ENCODE peak calls at places on chromosomes 13 and 19, in ten cellular contexts. K is ascending aorta; B is DND-41; U is GM23248; C is lower lobe of right lung; S is naive thymus-derived CD4-positive, alpha-beta T cell; D is cardiac muscle cell; N is endodermal cell; P is hepatocyte; T is neuronal stem cell. R is an unnamed sample. For H3K27me3, the result is how much of the 10 kb centered on the place peaks cover.

GRCh38 chr13:28659611-28659970 is 661 bp downstream of the POMP start:
- DNase-seq in K (no peak), B (no peak), U (peak), C (no peak), S (no peak), D (peak), N (no peak), P (peak), T (no peak), R (peak)

GRCh38 chr13:49733181-49733951 is 42.1 kb upstream of the EBPL start:
- DNase-seq in K (no peak), B (no peak), U (peak), C (peak), S (no peak), D (peak), N (no peak), P (peak), T (no peak), R (no peak)

GRCh38 chr13:46544811-46545210 is 8.2 kb upstream of the LRCH1 start:
- DNase-seq in K (no peak), B (no peak), U (no peak), C (no peak), S (no peak), D (no peak), N (no peak), P (no peak), T (no peak), R (no peak)

GRCh38 chr19:41364546-41365391 is 820 bp upstream of the B9D2 start:
- DNase-seq in K (no peak), B (no peak), U (no peak), C (no peak), S (no peak), D (no peak), N (no peak), P (no peak), T (no peak), R (no peak)

GRCh38 chr19:43439183-43440063 is 24.7 kb downstream of the TEX101 start:
- DNase-seq in K (no peak), B (peak), U (peak), C (no peak), S (peak), D (peak), N (no peak), P (no peak), T (no peak), R (peak)

GRCh38 chr13:99542788-99543406 is 41.6 kb downstream of the TM9SF2 start:
- DNase-seq in K (no peak), B (no peak), U (no peak), C (no peak), S (peak), D (no peak), N (no peak), P (no peak), T (no peak), R (no peak)

GRCh38 chr19:5682293-5682592 is 1.4 kb downstream of the HSD11B1L start:
- DNase-seq in K (no peak), B (no peak), U (no peak), C (no peak), S (no peak), D (no peak), N (peak), P (peak), T (no peak), R (no peak)

GRCh38 chr19:46990998-46991676 is 28.5 kb upstream of the NPAS1 start:
- DNase-seq in K (peak), B (peak), U (peak), C (peak), S (peak), D (peak), N (peak), P (peak), T (peak), R (peak)

GRCh38 chr19:30407310-30407709 is 35.1 kb downstream of the ZNF536 start:
- DNase-seq in K (no peak), B (no peak), U (no peak), C (no peak), S (no peak), D (no peak), N (no peak), P (no peak), T (no peak), R (no peak)

GRCh38 chr13:98782654-98783053 is 30.2 kb upstream of the SLC15A1 start:
- DNase-seq in K (no peak), B (peak), U (peak), C (no peak), S (no peak), D (peak), N (no peak), P (no peak), T (no peak), R (peak)

GRCh38 chr13:105952233-105952767 is 583.2 kb downstream of the EFNB2 start:
- DNase-seq in K (no peak), B (no peak), U (no peak), C (no peak), S (no peak), D (no peak), N (no peak), P (no peak), T (no peak), R (no peak)

GRCh38 chr13:50326746-50327145 is 311.5 kb downstream of the KCNRG start:
- DNase-seq in K (no peak), B (peak), U (peak), C (no peak), S (no peak), D (no peak), N (no peak), P (no peak), T (no peak), R (peak)

GRCh38 chr13:106570354-106570822 is 2.5 kb upstream of the ARGLU1 start:
- DNase-seq in K (peak), B (no peak), U (peak), C (peak), S (peak), D (peak), N (peak), P (peak), T (peak), R (peak)

GRCh38 chr13:27375686-27376326 is 48.6 kb upstream of the GTF3A start:
- DNase-seq in K (no peak), B (peak), U (peak), C (peak), S (peak), D (peak), N (peak), P (peak), T (peak), R (peak)

GRCh38 chr13:31476753-31477152 is 262.6 kb upstream of the RXFP2 start:
- DNase-seq in K (no peak), B (no peak), U (peak), C (no peak), S (no peak), D (peak), N (no peak), P (no peak), T (no peak), R (peak)

GRCh38 chr19:47161876-47162489 is 31.3 kb downstream of the SAE1 start:
- DNase-seq in K (no peak), B (no peak), U (peak), C (no peak), S (no peak), D (no peak), N (no peak), P (no peak), T (no peak), R (peak)

GRCh38 chr13:51950722-51951121 is 60.5 kb downstream of the ATP7B start:
- DNase-seq in K (no peak), B (no peak), U (no peak), C (no peak), S (peak), D (peak), N (no peak), P (no peak), T (no peak), R (no peak)

GRCh38 chr13:39263033-39263432 is 224.8 kb downstream of the NHLRC3 start:
- DNase-seq in K (no peak), B (peak), U (peak), C (no peak), S (peak), D (peak), N (peak), P (peak), T (peak), R (peak)

GRCh38 chr13:19836472-19836871 is 27.0 kb downstream of the ZMYM5 start:
- DNase-seq in K (no peak), B (no peak), U (peak), C (no peak), S (no peak), D (peak), N (no peak), P (no peak), T (no peak), R (peak)

GRCh38 chr19:1324792-1325567 is 39.3 kb downstream of the EFNA2 start:
- DNase-seq in K (no peak), B (no peak), U (peak), C (peak), S (peak), D (peak), N (no peak), P (no peak), T (no peak), R (peak)

GRCh38 chr13:46992383-46992952 is 95.6 kb upstream of the HTR2A start:
- DNase-seq in K (no peak), B (no peak), U (peak), C (no peak), S (no peak), D (peak), N (no peak), P (no peak), T (no peak), R (no peak)

GRCh38 chr13:49821216-49821820 is 28.8 kb upstream of the KPNA3 start:
- DNase-seq in K (no peak), B (no peak), U (peak), C (no peak), S (no peak), D (peak), N (no peak), P (no peak), T (no peak), R (no peak)

GRCh38 chr19:42152285-42152684 is 20.0 kb upstream of the POU2F2 start:
- DNase-seq in K (no peak), B (no peak), U (no peak), C (no peak), S (no peak), D (no peak), N (no peak), P (no peak), T (no peak), R (no peak)

GRCh38 chr19:30784850-30785459 is 412.8 kb downstream of the ZNF536 start:
- DNase-seq in K (no peak), B (peak), U (peak), C (peak), S (peak), D (peak), N (peak), P (peak), T (peak), R (peak)

GRCh38 chr13:113168211-113168610 is 9.8 kb downstream of the PROZ start:
- DNase-seq in K (no peak), B (no peak), U (no peak), C (no peak), S (no peak), D (no peak), N (no peak), P (no peak), T (no peak), R (no peak)

GRCh38 chr13:113166266-113166665 is 7.8 kb downstream of the PROZ start:
- DNase-seq in K (no peak), B (no peak), U (no peak), C (no peak), S (no peak), D (no peak), N (peak), P (no peak), T (no peak), R (no peak)

GRCh38 chr13:113166681-113167080 is 8.2 kb downstream of the PROZ start:
- DNase-seq in K (no peak), B (no peak), U (no peak), C (no peak), S (no peak), D (no peak), N (peak), P (no peak), T (no peak), R (no peak)

GRCh38 chr13:113169277-113170272 is 11.1 kb downstream of the PROZ start:
- DNase-seq in K (no peak), B (no peak), U (no peak), C (no peak), S (no peak), D (no peak), N (no peak), P (no peak), T (no peak), R (no peak)

DNA sequence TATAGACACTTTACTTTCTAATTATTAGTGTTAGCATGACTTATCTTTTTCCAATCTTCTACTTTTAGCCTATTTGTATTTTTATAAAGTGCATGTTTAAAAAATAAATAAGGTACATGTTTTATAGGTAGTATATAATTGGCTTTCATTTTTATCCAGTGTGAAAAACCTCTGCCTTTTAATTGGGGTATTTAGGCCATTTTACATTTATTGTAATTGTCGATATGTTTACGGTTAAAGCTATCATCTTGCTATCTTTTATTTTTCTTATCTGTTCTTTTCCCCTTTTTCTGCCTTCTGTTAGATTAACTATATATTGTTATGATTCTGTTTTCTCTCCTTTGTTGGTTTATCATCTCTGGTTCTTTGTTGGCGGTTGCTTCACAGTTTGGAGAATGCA is 9.1 kb downstream of the PROZ start:
- DNase-seq in K (no peak), B (no peak), U (no peak), C (no peak), S (no peak), D (no peak), N (no peak), P (no peak), T (no peak), R (no peak)
- H3K27me3 ChIP-seq in K (under half), B (under half), U (under half), C (under half), S (under half), D (under half), N (under half), P (under half), T (under half), R (under half)

DNA sequence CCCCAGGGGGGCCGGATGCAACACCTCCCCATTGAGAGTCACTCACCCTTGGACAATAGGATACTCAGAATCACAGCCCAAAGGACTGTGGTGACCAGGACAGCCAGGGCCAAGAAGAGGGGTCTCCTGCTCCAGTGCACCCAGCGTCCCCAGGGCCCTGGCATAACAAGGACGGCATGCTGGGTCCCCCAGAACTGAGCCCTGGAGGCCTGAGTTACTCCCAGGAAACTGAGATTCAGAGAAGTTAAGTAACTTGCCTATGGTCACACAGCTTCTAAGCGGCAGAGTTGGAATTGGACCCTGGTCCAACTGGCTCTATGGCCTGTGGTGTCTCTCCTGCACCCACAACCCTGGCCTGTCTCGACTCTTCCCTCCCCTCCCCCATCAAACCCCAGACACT is 295 bp downstream of the CLEC4G start:
- DNase-seq in K (no peak), B (no peak), U (no peak), C (no peak), S (no peak), D (no peak), N (no peak), P (no peak), T (no peak), R (no peak)
- H3K27me3 ChIP-seq in K (under half), B (under half), U (half or more), C (under half), S (under half), D (half or more), N (half or more), P (half or more), T (half or more), R (under half)

GRCh38 chr19:18794692-18795091 is 3.6 kb upstream of the COMP start:
- DNase-seq in K (no peak), B (no peak), U (no peak), C (no peak), S (no peak), D (no peak), N (no peak), P (no peak), T (no peak), R (no peak)

GRCh38 chr19:18795540-18795939 is 4.4 kb upstream of the COMP start:
- DNase-seq in K (no peak), B (no peak), U (peak), C (no peak), S (no peak), D (peak), N (peak), P (peak), T (no peak), R (peak)

GRCh38 chr19:18793144-18794028 is 2.3 kb upstream of the COMP start:
- DNase-seq in K (no peak), B (no peak), U (no peak), C (no peak), S (no peak), D (no peak), N (peak), P (no peak), T (no peak), R (no peak)

GRCh38 chr19:18792661-18793060 is 1.6 kb upstream of the COMP start:
- DNase-seq in K (no peak), B (no peak), U (no peak), C (no peak), S (no peak), D (no peak), N (no peak), P (no peak), T (no peak), R (no peak)

DNA sequence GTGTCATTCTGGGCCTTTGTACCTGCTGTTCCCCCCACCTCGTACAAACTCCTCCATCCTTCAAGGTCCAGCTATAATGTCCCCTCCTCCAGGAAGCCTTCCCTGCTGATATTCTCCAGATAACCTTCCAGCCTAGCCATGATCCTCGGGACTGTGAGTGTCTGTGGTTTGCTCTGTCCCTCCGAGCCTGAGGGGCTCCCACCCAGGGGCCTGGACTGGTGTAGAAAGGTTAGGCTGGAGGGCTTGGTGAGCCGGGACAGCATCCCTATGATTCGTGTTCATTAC is 2.9 kb upstream of the COMP start:
- DNase-seq in K (no peak), B (no peak), U (no peak), C (no peak), S (no peak), D (no peak), N (no peak), P (no peak), T (no peak), R (no peak)
- H3K27me3 ChIP-seq in K (under half), B (under half), U (under half), C (half or more), S (under half), D (half or more), N (half or more), P (under half), T (half or more), R (under half)

GRCh38 chr19:51784109-51784785 is 10.7 kb upstream of the FPR3 start:
- DNase-seq in K (no peak), B (no peak), U (peak), C (no peak), S (no peak), D (no peak), N (no peak), P (no peak), T (no peak), R (no peak)

GRCh38 chr19:51788029-51788428 is 6.9 kb upstream of the FPR3 start:
- DNase-seq in K (no peak), B (no peak), U (no peak), C (no peak), S (no peak), D (no peak), N (no peak), P (no peak), T (no peak), R (no peak)

GRCh38 chr19:51788936-51789795 is 5.8 kb upstream of the FPR3 start:
- DNase-seq in K (no peak), B (no peak), U (peak), C (no peak), S (no peak), D (peak), N (no peak), P (no peak), T (no peak), R (no peak)

GRCh38 chr19:51784922-51785690 is 9.9 kb upstream of the FPR3 start:
- DNase-seq in K (peak), B (no peak), U (peak), C (peak), S (no peak), D (peak), N (no peak), P (no peak), T (no peak), R (peak)

GRCh38 chr19:51786651-51787494 is 8.1 kb upstream of the FPR3 start:
- DNase-seq in K (no peak), B (no peak), U (no peak), C (no peak), S (no peak), D (no peak), N (no peak), P (no peak), T (no peak), R (no peak)
- H3K27me3 ChIP-seq in K (under half), B (under half), U (under half), C (under half), S (under half), D (under half), N (under half), P (under half), T (under half), R (under half)

GRCh38 chr19:13503570-13504235 is 2.6 kb downstream of the CACNA1A start:
- DNase-seq in K (no peak), B (no peak), U (no peak), C (no peak), S (no peak), D (no peak), N (no peak), P (no peak), T (no peak), R (no peak)
- H3K27me3 ChIP-seq in K (under half), B (under half), U (under half), C (half or more), S (under half), D (under half), N (under half), P (half or more), T (half or more), R (under half)

GRCh38 chr19:2727640-2727944 is 6.4 kb upstream of the DIRAS1 start:
- DNase-seq in K (no peak), B (no peak), U (peak), C (no peak), S (no peak), D (no peak), N (no peak), P (no peak), T (no peak), R (no peak)
- H3K27me3 ChIP-seq in K (under half), B (under half), U (under half), C (under half), S (under half), D (under half), N (under half), P (under half), T (under half), R (under half)

GRCh38 chr19:17682273-17682672 is 5.9 kb downstream of the UNC13A start:
- DNase-seq in K (no peak), B (no peak), U (no peak), C (no peak), S (no peak), D (no peak), N (no peak), P (no peak), T (no peak), R (no peak)
- H3K27me3 ChIP-seq in K (under half), B (under half), U (under half), C (under half), S (under half), D (under half), N (under half), P (half or more), T (under half), R (under half)

R was measured in fibroblast of lung.